ENCODE peak calls at places on chromosomes 11 and 22, in nine cellular contexts. P, D, Y, A, I, K, Z, X and G are unnamed samples.

GRCh38 chr11:120835601-120836228 is 188.2 kb upstream of the TBCEL start:
- DNase-seq in P (no peak), D (no peak), Y (no peak), A (no peak), I (peak), K (no peak), Z (no peak), X (no peak), G (no peak)

GRCh38 chr22:22164541-22165272 is 79.9 kb upstream of the VPREB1 start:
- DNase-seq in P (no peak), D (peak), Y (no peak), A (no peak), I (no peak), K (no peak), Z (no peak), X (no peak), G (no peak)

GRCh38 chr22:48889887-48890692 is 937.6 kb downstream of the BRD1 start:
- DNase-seq in P (no peak), D (no peak), Y (no peak), A (no peak), I (no peak), K (no peak), Z (peak), X (no peak), G (no peak)

GRCh38 chr22:50304528-50305392 is 2.7 kb downstream of the PLXNB2 start:
- DNase-seq in P (no peak), D (no peak), Y (no peak), A (peak), I (no peak), K (no peak), Z (no peak), X (peak), G (peak)

GRCh38 chr22:36344106-36344827 is 43.5 kb downstream of the MYH9 start:
- DNase-seq in P (no peak), D (no peak), Y (no peak), A (no peak), I (no peak), K (no peak), Z (no peak), X (no peak), G (no peak)

GRCh38 chr22:49208768-49209252 is 618.9 kb downstream of the BRD1 start:
- DNase-seq in P (no peak), D (no peak), Y (no peak), A (no peak), I (no peak), K (no peak), Z (peak), X (peak), G (no peak)

GRCh38 chr22:37283393-37283937 is 1.2 kb downstream of the CYTH4 start:
- DNase-seq in P (no peak), D (no peak), Y (no peak), A (no peak), I (no peak), K (no peak), Z (peak), X (no peak), G (no peak)

GRCh38 chr11:60951611-60951908 is 416 bp downstream of the SLC15A3 start:
- DNase-seq in P (no peak), D (no peak), Y (no peak), A (no peak), I (no peak), K (no peak), Z (no peak), X (no peak), G (no peak)

GRCh38 chr11:28674432-28675076 is 566.4 kb downstream of the METTL15 start:
- DNase-seq in P (no peak), D (no peak), Y (peak), A (peak), I (peak), K (no peak), Z (no peak), X (no peak), G (no peak)

GRCh38 chr11:128845334-128845780 is 21.7 kb downstream of the KCNJ1 start:
- DNase-seq in P (no peak), D (no peak), Y (no peak), A (no peak), I (no peak), K (no peak), Z (no peak), X (no peak), G (no peak)

GRCh38 chr11:28621648-28622215 is 513.5 kb downstream of the METTL15 start:
- DNase-seq in P (no peak), D (no peak), Y (no peak), A (no peak), I (peak), K (no peak), Z (no peak), X (peak), G (no peak)

DNA sequence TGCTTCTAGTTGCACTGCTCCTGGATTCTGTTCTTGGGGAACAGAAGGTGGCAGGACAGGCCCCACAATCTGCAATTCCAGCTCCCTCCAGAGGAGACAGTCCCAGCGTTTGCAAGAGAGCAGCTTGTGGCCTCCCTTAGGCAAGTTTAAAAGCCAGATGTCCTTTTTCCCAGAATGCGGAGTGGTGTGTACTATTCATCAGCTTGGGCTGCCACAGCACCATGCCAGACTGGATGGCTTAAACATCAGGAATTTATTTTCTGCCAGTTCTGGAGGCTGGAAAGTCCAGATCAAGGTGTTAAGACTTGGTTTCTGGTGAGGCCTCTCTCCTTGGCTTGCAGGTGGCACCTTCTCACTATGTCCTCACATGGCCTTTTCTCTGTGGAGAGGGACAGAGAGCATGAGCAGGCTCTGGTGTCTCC is 11.7 kb downstream of the MIAT start:
- DNase-seq in P (no peak), D (no peak), Y (no peak), A (peak), I (peak), K (no peak), Z (peak), X (no peak), G (no peak)
- TF ChIP-seq CTCF in P (no peak), D (no peak), Y (peak), A (peak), I (peak), K (no peak), Z (peak), X (no peak), G (no peak)

GRCh38 chr11:47846998-47847397 is 1.2 kb downstream of the NUP160 start:
- DNase-seq in P (no peak), D (no peak), Y (no peak), A (no peak), I (no peak), K (no peak), Z (no peak), X (no peak), G (no peak)
- H3K4me3 ChIP-seq in P (no peak), D (peak), Y (peak), A (peak), I (no peak), K (no peak), Z (peak), X (peak), G (no peak)

GRCh38 chr11:111361874-111362273 is 17.2 kb downstream of the POU2AF1 start:
- DNase-seq in P (no peak), D (peak), Y (no peak), A (no peak), I (no peak), K (no peak), Z (no peak), X (peak), G (no peak)
- TF ChIP-seq POLR2A in P (no peak), D (no peak), Y (no peak), A (no peak), I (no peak), K (no peak), Z (no peak), X (no peak), G (no peak)

DNA sequence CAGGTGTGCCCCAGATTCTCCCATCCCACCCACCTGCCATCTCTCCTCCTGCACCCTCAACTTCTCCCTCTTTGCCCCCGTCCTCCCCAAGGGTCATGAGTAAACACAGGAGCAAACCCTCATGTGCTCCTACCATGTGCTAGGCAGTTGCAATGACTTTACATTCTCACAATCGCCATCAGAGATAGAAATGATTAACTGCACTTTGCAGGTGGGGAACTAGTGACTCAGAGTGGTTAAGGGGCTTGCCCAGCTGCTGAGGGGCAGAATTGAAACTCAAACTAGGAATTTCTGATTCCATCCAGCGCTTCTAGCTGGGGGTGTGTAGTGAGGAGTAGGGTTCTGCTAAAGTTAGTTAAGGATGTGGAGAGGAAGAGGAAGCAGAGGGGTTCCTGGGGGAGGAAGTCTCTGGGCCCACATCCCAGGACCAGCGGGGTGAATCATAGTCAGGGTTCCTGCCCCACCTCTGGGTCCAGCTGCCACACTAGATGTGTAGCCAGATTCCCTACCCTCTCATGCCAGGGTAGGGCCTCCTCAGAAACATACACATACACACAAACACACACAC is 16.0 kb upstream of the PRG2 start:
- DNase-seq in P (peak), D (no peak), Y (no peak), A (no peak), I (peak), K (no peak), Z (no peak), X (no peak), G (no peak)
- TF ChIP-seq CTCF in P (no peak), D (no peak), Y (no peak), A (no peak), I (no peak), K (no peak), Z (no peak), X (no peak), G (no peak)

GRCh38 chr11:26996056-26996455 is 2.1 kb downstream of the FIBIN start:
- DNase-seq in P (no peak), D (no peak), Y (no peak), A (no peak), I (no peak), K (no peak), Z (no peak), X (no peak), G (no peak)
- H3K4me3 ChIP-seq in P (no peak), D (peak), Y (no peak), A (no peak), I (peak), K (peak), Z (peak), X (peak), G (no peak)

DNA sequence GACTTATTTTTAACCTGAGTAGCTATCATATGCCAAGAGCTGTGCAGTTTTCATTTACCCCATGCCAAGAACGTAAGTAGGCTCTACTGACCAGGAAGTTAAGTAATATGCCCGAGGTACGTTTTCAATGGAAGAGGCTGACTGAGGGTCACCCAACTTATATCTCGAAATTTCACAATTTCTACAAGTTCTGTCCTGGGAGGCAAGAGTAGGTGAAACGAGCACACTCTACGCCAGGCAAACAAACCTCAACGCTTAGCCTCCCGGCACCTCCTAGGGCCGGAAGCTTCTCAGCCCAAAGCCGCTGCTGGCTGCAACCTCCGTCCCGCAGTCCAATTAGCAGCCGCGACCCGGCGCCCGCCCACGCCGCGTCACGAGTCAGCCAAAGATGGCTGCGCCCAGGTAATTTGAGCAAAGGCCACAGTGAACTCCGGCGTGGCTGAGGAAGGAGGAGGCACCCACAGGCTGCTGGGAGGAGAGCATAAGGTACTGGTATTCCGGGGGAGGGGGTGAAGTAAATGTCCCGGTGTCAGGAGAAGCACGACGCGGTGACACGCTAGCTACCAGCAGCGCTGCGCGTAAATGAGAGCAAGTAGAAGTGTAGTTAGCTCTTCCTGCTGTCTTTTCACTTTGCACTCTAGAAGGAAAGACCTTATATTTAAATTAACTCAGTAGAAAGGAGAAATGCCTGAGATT is at the start of gene TMEM126A:
- DNase-seq in P (peak), D (peak), Y (peak), A (peak), I (peak), K (peak), Z (peak), X (peak), G (peak)
- TF ChIP-seq POLR2A in P (no peak), D (peak), Y (peak), A (peak), I (peak), K (peak), Z (no peak), X (no peak), G (peak)

GRCh38 chr11:10307022-10307410 is 2.1 kb downstream of the ADM start:
- DNase-seq in P (no peak), D (no peak), Y (no peak), A (peak), I (no peak), K (no peak), Z (no peak), X (no peak), G (no peak)
- TF ChIP-seq CTCF in P (no peak), D (no peak), Y (no peak), A (no peak), I (no peak), K (no peak), Z (no peak), X (no peak), G (no peak)

GRCh38 chr11:114053406-114053805 is 6.1 kb upstream of the ZBTB16 start:
- DNase-seq in P (no peak), D (no peak), Y (no peak), A (no peak), I (no peak), K (no peak), Z (no peak), X (no peak), G (no peak)
- H3K4me3 ChIP-seq in P (no peak), D (no peak), Y (no peak), A (no peak), I (no peak), K (no peak), Z (no peak), X (no peak), G (no peak)